ENCODE peak calls at places on chromosomes 5 and 9, in six cellular contexts. N is cardiac fibroblast, P is BJ, M is GM23338, X is body of pancreas, E is WTC11. K is an unnamed sample.

GRCh38 chr9:95481000-95481399 is 35.8 kb downstream of the PTCH1 start:
- DNase-seq in N (no peak), P (no peak), M (no peak), X (no peak), E (no peak), K (no peak)

GRCh38 chr5:99105216-99105615 is 176.4 kb upstream of the CHD1 start:
- DNase-seq in N (peak; percentile 31), P (no peak), M (no peak), X (no peak), E (no peak), K (no peak)

GRCh38 chr9:18688581-18688980 is 214.6 kb downstream of the ADAMTSL1 start:
- DNase-seq in N (no peak), P (no peak), M (no peak), X (no peak), E (no peak), K (no peak)

GRCh38 chr9:14179449-14179848 is 134.5 kb downstream of the NFIB start:
- DNase-seq in N (no peak), P (no peak), M (no peak), X (peak; percentile 71), E (no peak), K (no peak)

GRCh38 chr5:79938468-79938867 is 52.6 kb downstream of the MTX3 start:
- DNase-seq in N (no peak), P (no peak), M (no peak), X (no peak), E (no peak), K (no peak)

GRCh38 chr9:7095054-7095453 is 337.3 kb downstream of the KDM4C start:
- DNase-seq in N (no peak), P (no peak), M (no peak), X (no peak), E (no peak), K (no peak)

GRCh38 chr9:90916147-90916734 is 114.6 kb downstream of the SYK start:
- DNase-seq in N (no peak), P (no peak), M (no peak), X (no peak), E (no peak), K (no peak)

GRCh38 chr5:385321-385720 is 57.7 kb upstream of the EXOC3 start:
- DNase-seq in N (no peak), P (no peak), M (no peak), X (no peak), E (no peak), K (no peak)

GRCh38 chr5:34657550-34657921 is 1.4 kb downstream of the RAI14 start:
- DNase-seq in N (peak; percentile 72), P (no peak), M (peak; percentile 67), X (no peak), E (peak; percentile 36), K (peak; percentile 22)

GRCh38 chr9:84945878-84946538 is 276.5 kb downstream of the NTRK2 start:
- DNase-seq in N (no peak), P (peak; percentile 53), M (no peak), X (no peak), E (no peak), K (no peak)

GRCh38 chr5:74638776-74639537 is 1.6 kb downstream of the ENC1 start:
- DNase-seq in N (peak; percentile 54), P (no peak), M (no peak), X (no peak), E (no peak), K (no peak)

GRCh38 chr5:148969291-148969690 is 93.6 kb downstream of the SH3TC2 start:
- DNase-seq in N (no peak), P (no peak), M (no peak), X (no peak), E (no peak), K (no peak)

GRCh38 chr5:124677999-124678385 is 68.4 kb downstream of the ZNF608 start:
- DNase-seq in N (no peak), P (no peak), M (no peak), X (no peak), E (no peak), K (no peak)

GRCh38 chr9:297104-297794 is 82.6 kb downstream of the DOCK8 start:
- DNase-seq in N (no peak), P (no peak), M (no peak), X (no peak), E (no peak), K (no peak)

GRCh38 chr9:105296889-105297288 is 52.4 kb downstream of the SLC44A1 start:
- DNase-seq in N (peak; percentile 97), P (peak; percentile 82), M (peak; percentile 83), X (no peak), E (no peak), K (no peak)

GRCh38 chr9:114184866-114185265 is 29.5 kb downstream of the COL27A1 start:
- DNase-seq in N (no peak), P (no peak), M (no peak), X (no peak), E (no peak), K (no peak)

GRCh38 chr9:19788614-19789271 is at the start of gene SLC24A2:
- DNase-seq in N (peak; percentile 9), P (no peak), M (peak; percentile 75), X (no peak), E (peak; percentile 74), K (peak; percentile 28)

GRCh38 chr5:124139995-124140394 is 606.4 kb downstream of the ZNF608 start:
- DNase-seq in N (no peak), P (no peak), M (no peak), X (no peak), E (no peak), K (no peak)

GRCh38 chr5:75395277-75395676 is 58.3 kb downstream of the HMGCR start:
- DNase-seq in N (no peak), P (no peak), M (no peak), X (no peak), E (no peak), K (peak; percentile 20)

GRCh38 chr9:112338561-112338960 is 5.1 kb upstream of the PTBP3 start:
- DNase-seq in N (no peak), P (no peak), M (no peak), X (no peak), E (no peak), K (no peak)

DNA sequence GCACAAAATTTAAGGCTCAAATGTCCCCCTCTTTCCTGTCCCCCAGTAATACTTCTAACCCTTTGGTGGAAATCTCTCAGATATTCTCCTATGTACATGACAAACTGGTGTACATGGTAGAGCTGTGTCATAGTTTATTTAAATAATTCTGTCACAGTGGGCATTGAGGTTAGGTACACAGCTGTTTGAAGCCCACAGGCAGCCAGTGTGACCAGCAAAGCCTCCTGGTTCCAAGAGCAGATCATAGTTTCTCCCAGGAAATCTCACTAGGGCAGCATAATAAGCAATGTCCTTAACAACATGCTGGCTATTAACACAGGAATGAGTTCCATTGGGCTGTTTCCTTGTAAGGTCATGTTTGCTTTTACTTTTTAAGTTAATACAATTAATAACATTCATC is 63.9 kb downstream of the NDST1 start:
- DNase-seq in N (no peak), P (no peak), M (no peak), X (no peak), E (no peak), K (no peak)
- TF ChIP-seq CTCF in N (no peak), P (no peak), M (no peak), X (no peak), E (no peak), K (no peak)

DNA sequence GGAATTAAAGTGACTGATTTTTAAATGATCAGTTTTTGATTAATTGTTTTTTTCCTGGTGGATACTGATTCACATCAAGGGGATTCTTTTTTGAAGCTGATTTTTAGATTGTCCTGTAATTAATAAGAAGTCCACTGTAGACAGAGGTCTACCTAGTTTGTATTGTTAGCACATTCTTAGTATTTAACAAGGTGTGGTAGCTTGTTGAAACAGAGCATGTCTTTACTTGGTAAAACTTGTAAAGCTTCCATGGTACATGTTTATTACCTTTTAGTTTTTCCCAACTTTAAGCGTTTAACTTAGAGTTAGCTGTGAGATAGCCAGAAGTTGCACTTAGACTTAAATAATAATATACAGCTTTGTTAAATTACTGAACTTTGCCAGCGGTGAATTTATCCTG is 1.5 kb downstream of the BTF3 start:
- DNase-seq in N (no peak), P (no peak), M (no peak), X (no peak), E (no peak), K (no peak)
- TF ChIP-seq CTCF in N (no peak), P (no peak), M (no peak), X (no peak), E (no peak), K (no peak)

GRCh38 chr5:111074244-111074643 is 2.7 kb downstream of the TSLP start:
- DNase-seq in N (no peak), P (no peak), M (no peak), X (no peak), E (no peak), K (no peak)

GRCh38 chr5:111071413-111071812 is at the start of gene TSLP:
- DNase-seq in N (no peak), P (no peak), M (no peak), X (no peak), E (no peak), K (no peak)

GRCh38 chr5:111075520-111075919 is 4.0 kb downstream of the TSLP start:
- DNase-seq in N (peak; percentile 93), P (peak; percentile 73), M (no peak), X (no peak), E (no peak), K (no peak)

GRCh38 chr5:111070272-111071134 is 1.0 kb upstream of the TSLP start:
- DNase-seq in N (no peak), P (no peak), M (peak; percentile 83), X (no peak), E (peak; percentile 71), K (peak; percentile 38)

DNA sequence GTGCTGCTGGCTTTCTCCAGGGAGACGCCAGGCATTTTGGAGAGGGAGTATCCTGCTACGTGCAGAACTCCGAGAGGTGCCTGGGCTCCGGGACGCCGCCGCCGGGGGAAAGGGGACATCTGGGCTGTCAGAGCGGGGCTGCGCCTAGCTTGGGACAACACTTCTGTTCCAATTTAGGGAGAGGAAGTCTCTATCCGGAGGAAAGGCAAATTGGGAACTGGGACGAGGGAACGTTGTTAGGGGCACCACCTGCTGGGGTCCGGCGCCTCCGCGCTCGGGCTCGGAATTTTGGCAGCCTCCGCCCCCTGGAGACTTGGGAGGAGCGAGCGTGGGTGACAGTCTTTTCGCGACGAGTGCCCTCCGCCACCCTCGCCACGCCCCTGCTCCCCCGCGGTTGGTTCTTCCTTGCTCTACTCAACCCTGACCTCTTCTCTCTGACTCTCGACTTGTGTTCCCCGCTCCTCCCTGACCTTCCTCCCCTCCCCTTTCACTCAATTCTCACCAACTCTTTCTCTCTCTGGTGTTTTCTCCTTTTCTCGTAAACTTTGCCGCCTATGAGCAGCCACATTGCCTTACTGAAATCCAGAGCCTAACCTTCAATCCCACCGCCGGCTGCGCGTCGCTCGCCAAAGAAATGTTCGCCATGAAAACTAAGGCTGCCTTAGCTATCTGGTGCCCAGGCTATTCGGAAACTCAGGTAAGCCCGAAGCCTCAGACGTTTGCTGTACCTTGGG is 1.6 kb downstream of the TSLP start:
- DNase-seq in N (peak; percentile 29), P (no peak), M (peak; percentile 85), X (peak; percentile 26), E (peak; percentile 77), K (peak; percentile 16)
- TF ChIP-seq CTCF in N (no peak), P (no peak), M (no peak), X (no peak), E (no peak), K (no peak)

DNA sequence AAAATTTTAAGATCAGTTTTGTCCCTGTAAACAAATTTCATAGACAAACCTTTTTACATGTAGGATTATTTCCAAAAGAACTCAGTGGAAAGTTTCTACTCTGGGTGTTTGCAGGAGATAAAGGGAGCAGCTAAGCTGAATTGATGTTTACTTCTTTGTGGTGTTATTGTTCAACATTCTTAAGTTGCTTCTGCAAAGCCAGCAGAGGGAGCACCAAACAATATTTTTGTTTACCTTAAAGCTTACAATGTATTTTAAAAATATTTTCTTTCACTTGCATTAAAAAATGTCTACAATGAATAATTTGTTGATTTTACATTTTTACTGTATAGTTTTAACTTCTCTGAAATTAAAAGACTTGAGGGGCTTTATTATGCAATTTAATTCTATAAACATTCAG is 135.5 kb downstream of the ATG10 start:
- DNase-seq in N (peak; percentile 64), P (no peak), M (peak; percentile 23), X (no peak), E (no peak), K (no peak)
- TF ChIP-seq CTCF in N (peak; percentile 49), P (peak; percentile 53), M (peak; percentile 61), X (no peak), E (no peak), K (peak; percentile 66)